ENCODE peak calls at places on chromosomes 4 and X, in five cellular contexts. One of them, this sample, is unnamed.

GRCh38 chr4:76074468-76074867 is at the start of gene ART3:
- DNase-seq in stomach: no peak
- DNase-seq in PC-9: no peak
- DNase-seq in breast epithelium: no peak
- DNase-seq in CD4-positive, CD25-positive, alpha-beta regulatory T cell: no peak
- DNase-seq in this sample: no peak

GRCh38 chr4:123631699-123632098 is 235.1 kb downstream of the SPRY1 start:
- DNase-seq in stomach: no peak
- DNase-seq in PC-9: no peak
- DNase-seq in breast epithelium: no peak
- DNase-seq in CD4-positive, CD25-positive, alpha-beta regulatory T cell: no peak
- DNase-seq in this sample: no peak

GRCh38 chr4:52107336-52107735 is 56.2 kb downstream of the SPATA18 start:
- DNase-seq in stomach: no peak
- DNase-seq in PC-9: no peak
- DNase-seq in breast epithelium: no peak
- DNase-seq in CD4-positive, CD25-positive, alpha-beta regulatory T cell: no peak
- DNase-seq in this sample: no peak

GRCh38 chr4:53917719-53918118 is 146.7 kb downstream of the CHIC2 start:
- DNase-seq in stomach: no peak
- DNase-seq in PC-9: no peak
- DNase-seq in breast epithelium: no peak
- DNase-seq in CD4-positive, CD25-positive, alpha-beta regulatory T cell: no peak
- DNase-seq in this sample: no peak

GRCh38 chr4:52051615-52052474 is 741 bp downstream of the SPATA18 start:
- DNase-seq in stomach: peak; percentile 82
- DNase-seq in PC-9: no peak
- DNase-seq in breast epithelium: peak; percentile 76
- DNase-seq in CD4-positive, CD25-positive, alpha-beta regulatory T cell: no peak
- DNase-seq in this sample: peak; percentile 80

GRCh38 chrX:21708116-21708515 is 49.8 kb downstream of the SMPX start:
- DNase-seq in stomach: no peak
- DNase-seq in PC-9: no peak
- DNase-seq in breast epithelium: no peak
- DNase-seq in CD4-positive, CD25-positive, alpha-beta regulatory T cell: no peak
- DNase-seq in this sample: no peak

GRCh38 chr4:128835498-128836222 is 26.2 kb downstream of the JADE1 start:
- DNase-seq in stomach: peak; percentile 78
- DNase-seq in PC-9: no peak
- DNase-seq in breast epithelium: no peak
- DNase-seq in CD4-positive, CD25-positive, alpha-beta regulatory T cell: no peak
- DNase-seq in this sample: peak; percentile 87

GRCh38 chr4:175789632-175790031 is 22.4 kb downstream of the GPM6A start:
- DNase-seq in stomach: no peak
- DNase-seq in PC-9: no peak
- DNase-seq in breast epithelium: no peak
- DNase-seq in CD4-positive, CD25-positive, alpha-beta regulatory T cell: no peak
- DNase-seq in this sample: no peak

GRCh38 chr4:154616731-154617130 is 4.3 kb upstream of the FGG start:
- DNase-seq in stomach: no peak
- DNase-seq in PC-9: no peak
- DNase-seq in breast epithelium: no peak
- DNase-seq in CD4-positive, CD25-positive, alpha-beta regulatory T cell: no peak
- DNase-seq in this sample: no peak

GRCh38 chr4:46386570-46386969 is 3.4 kb downstream of the GABRA2 start:
- DNase-seq in stomach: no peak
- DNase-seq in PC-9: no peak
- DNase-seq in breast epithelium: no peak
- DNase-seq in CD4-positive, CD25-positive, alpha-beta regulatory T cell: no peak
- DNase-seq in this sample: no peak

GRCh38 chr4:134636332-134637055 is 434.9 kb upstream of the PABPC4L start:
- DNase-seq in stomach: no peak
- DNase-seq in PC-9: no peak
- DNase-seq in breast epithelium: no peak
- DNase-seq in CD4-positive, CD25-positive, alpha-beta regulatory T cell: no peak
- DNase-seq in this sample: no peak

GRCh38 chrX:69088171-69088938 is 76.9 kb downstream of the PJA1 start:
- DNase-seq in stomach: no peak
- DNase-seq in PC-9: no peak
- DNase-seq in breast epithelium: no peak
- DNase-seq in CD4-positive, CD25-positive, alpha-beta regulatory T cell: no peak
- DNase-seq in this sample: peak; percentile 78

GRCh38 chr4:179817317-179817716 is 2375.1 kb upstream of the AGA start:
- DNase-seq in stomach: no peak
- DNase-seq in PC-9: no peak
- DNase-seq in breast epithelium: no peak
- DNase-seq in CD4-positive, CD25-positive, alpha-beta regulatory T cell: no peak
- DNase-seq in this sample: no peak

GRCh38 chr4:7815562-7815961 is 124.1 kb downstream of the AFAP1 start:
- DNase-seq in stomach: no peak
- DNase-seq in PC-9: no peak
- DNase-seq in breast epithelium: no peak
- DNase-seq in CD4-positive, CD25-positive, alpha-beta regulatory T cell: no peak
- DNase-seq in this sample: no peak

GRCh38 chr4:184019084-184019483 is 114.0 kb downstream of the STOX2 start:
- DNase-seq in stomach: no peak
- DNase-seq in PC-9: no peak
- DNase-seq in breast epithelium: no peak
- DNase-seq in CD4-positive, CD25-positive, alpha-beta regulatory T cell: no peak
- DNase-seq in this sample: no peak

GRCh38 chrX:12955882-12956703 is 18.8 kb upstream of the TMSB4X start:
- DNase-seq in stomach: peak; percentile 63
- DNase-seq in PC-9: peak; percentile 54
- DNase-seq in breast epithelium: no peak
- DNase-seq in CD4-positive, CD25-positive, alpha-beta regulatory T cell: peak; percentile 56
- DNase-seq in this sample: peak; percentile 77

GRCh38 chr4:94924566-94924965 is 166.8 kb downstream of the BMPR1B start:
- DNase-seq in stomach: no peak
- DNase-seq in PC-9: no peak
- DNase-seq in breast epithelium: no peak
- DNase-seq in CD4-positive, CD25-positive, alpha-beta regulatory T cell: no peak
- DNase-seq in this sample: no peak

GRCh38 chrX:46208225-46208854 is 336.9 kb downstream of the ZNF674 start:
- DNase-seq in stomach: no peak
- DNase-seq in PC-9: peak; percentile 83
- DNase-seq in breast epithelium: no peak
- DNase-seq in CD4-positive, CD25-positive, alpha-beta regulatory T cell: no peak
- DNase-seq in this sample: no peak

GRCh38 chr4:169485791-169486742 is 126.3 kb downstream of the NEK1 start:
- DNase-seq in stomach: no peak
- DNase-seq in PC-9: peak; percentile 43
- DNase-seq in breast epithelium: no peak
- DNase-seq in CD4-positive, CD25-positive, alpha-beta regulatory T cell: peak; percentile 30
- DNase-seq in this sample: no peak

GRCh38 chrX:9983463-9983862 is 16.3 kb downstream of the CLDN34 start:
- DNase-seq in stomach: no peak
- DNase-seq in PC-9: no peak
- DNase-seq in breast epithelium: no peak
- DNase-seq in CD4-positive, CD25-positive, alpha-beta regulatory T cell: no peak
- DNase-seq in this sample: no peak

GRCh38 chr4:41880840-41881831 is 54.1 kb upstream of the TMEM33 start:
- DNase-seq in stomach: no peak
- DNase-seq in PC-9: no peak
- DNase-seq in breast epithelium: no peak
- DNase-seq in CD4-positive, CD25-positive, alpha-beta regulatory T cell: no peak
- DNase-seq in this sample: no peak

GRCh38 chr4:87219648-87220093 is 747 bp downstream of the KLHL8 start:
- DNase-seq in stomach: peak; percentile 44
- DNase-seq in PC-9: no peak
- DNase-seq in breast epithelium: no peak
- DNase-seq in CD4-positive, CD25-positive, alpha-beta regulatory T cell: no peak
- DNase-seq in this sample: peak; percentile 85

GRCh38 chr4:71456841-71457240 is 118.0 kb downstream of the SLC4A4 start:
- DNase-seq in stomach: no peak
- DNase-seq in PC-9: no peak
- DNase-seq in breast epithelium: no peak
- DNase-seq in CD4-positive, CD25-positive, alpha-beta regulatory T cell: no peak
- DNase-seq in this sample: no peak

GRCh38 chrX:102697506-102697905 is 14.7 kb upstream of the GPRASP2 start:
- DNase-seq in stomach: no peak
- DNase-seq in PC-9: no peak
- DNase-seq in breast epithelium: no peak
- DNase-seq in CD4-positive, CD25-positive, alpha-beta regulatory T cell: no peak
- DNase-seq in this sample: no peak

GRCh38 chr4:89000844-89001360 is 56.1 kb downstream of the FAM13A start:
- DNase-seq in stomach: no peak
- DNase-seq in PC-9: no peak
- DNase-seq in breast epithelium: no peak
- DNase-seq in CD4-positive, CD25-positive, alpha-beta regulatory T cell: no peak
- DNase-seq in this sample: no peak

GRCh38 chr4:89000392-89000791 is 56.6 kb downstream of the FAM13A start:
- DNase-seq in stomach: no peak
- DNase-seq in PC-9: no peak
- DNase-seq in breast epithelium: no peak
- DNase-seq in CD4-positive, CD25-positive, alpha-beta regulatory T cell: no peak
- DNase-seq in this sample: no peak

GRCh38 chr4:88999392-88999791 is 57.6 kb downstream of the FAM13A start:
- DNase-seq in stomach: no peak
- DNase-seq in PC-9: no peak
- DNase-seq in breast epithelium: no peak
- DNase-seq in CD4-positive, CD25-positive, alpha-beta regulatory T cell: no peak
- DNase-seq in this sample: no peak

GRCh38 chr4:88998941-88999340 is 58.0 kb downstream of the FAM13A start:
- DNase-seq in stomach: no peak
- DNase-seq in PC-9: no peak
- DNase-seq in breast epithelium: no peak
- DNase-seq in CD4-positive, CD25-positive, alpha-beta regulatory T cell: no peak
- DNase-seq in this sample: no peak

GRCh38 chr4:89001647-89002518 is 55.1 kb downstream of the FAM13A start:
- DNase-seq in stomach: no peak
- DNase-seq in PC-9: no peak
- DNase-seq in breast epithelium: no peak
- DNase-seq in CD4-positive, CD25-positive, alpha-beta regulatory T cell: no peak
- DNase-seq in this sample: no peak
- H3K27ac ChIP-seq in stomach: no peak overlapping the region
- H3K27ac ChIP-seq in PC-9: no peak overlapping the region
- H3K27ac ChIP-seq in breast epithelium: no peak overlapping the region
- H3K27ac ChIP-seq in CD4-positive, CD25-positive, alpha-beta regulatory T cell: no peak overlapping the region
- H3K27ac ChIP-seq in this sample: no peak overlapping the region

DNA sequence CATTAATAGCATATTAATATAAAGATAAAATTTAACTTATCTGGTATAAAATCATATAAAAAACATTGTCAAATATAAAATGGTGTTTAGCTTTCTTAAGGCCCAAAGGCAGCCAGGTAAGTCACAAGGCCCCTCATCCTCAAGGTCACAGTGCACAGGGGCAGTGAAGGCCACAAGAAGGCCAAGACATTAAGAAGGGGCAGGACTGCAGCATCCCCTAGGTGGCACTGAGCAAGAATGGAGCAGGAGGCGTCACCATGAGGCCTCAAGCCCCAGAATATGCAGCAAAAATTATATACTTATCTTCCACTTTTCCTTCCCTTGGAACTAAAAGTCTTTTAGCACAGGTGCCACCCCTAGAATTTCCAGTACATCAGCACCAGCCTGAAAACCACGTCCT is 49.5 kb upstream of the MAGEA8 start:
- DNase-seq in stomach: no peak
- DNase-seq in PC-9: no peak
- DNase-seq in breast epithelium: no peak
- DNase-seq in CD4-positive, CD25-positive, alpha-beta regulatory T cell: no peak
- DNase-seq in this sample: no peak
- H3K27ac ChIP-seq in stomach: no peak overlapping the region
- H3K27ac ChIP-seq in PC-9: no peak overlapping the region
- H3K27ac ChIP-seq in breast epithelium: no peak overlapping the region
- H3K27ac ChIP-seq in CD4-positive, CD25-positive, alpha-beta regulatory T cell: no peak overlapping the region
- H3K27ac ChIP-seq in this sample: no peak overlapping the region

GRCh38 chrX:63959975-63960374 is 175.0 kb upstream of the ARHGEF9 start:
- DNase-seq in stomach: no peak
- DNase-seq in PC-9: no peak
- DNase-seq in breast epithelium: no peak
- DNase-seq in CD4-positive, CD25-positive, alpha-beta regulatory T cell: no peak
- DNase-seq in this sample: no peak
- H3K27ac ChIP-seq in stomach: no peak overlapping the region
- H3K27ac ChIP-seq in PC-9: no peak overlapping the region
- H3K27ac ChIP-seq in breast epithelium: no peak overlapping the region
- H3K27ac ChIP-seq in CD4-positive, CD25-positive, alpha-beta regulatory T cell: no peak overlapping the region
- H3K27ac ChIP-seq in this sample: no peak overlapping the region

GRCh38 chrX:41110801-41111625 is 25.8 kb downstream of the USP9X start:
- DNase-seq in stomach: no peak
- DNase-seq in PC-9: no peak
- DNase-seq in breast epithelium: no peak
- DNase-seq in CD4-positive, CD25-positive, alpha-beta regulatory T cell: no peak
- DNase-seq in this sample: no peak
- H3K27ac ChIP-seq in stomach: no peak overlapping the region
- H3K27ac ChIP-seq in PC-9: no peak overlapping the region
- H3K27ac ChIP-seq in breast epithelium: no peak overlapping the region
- H3K27ac ChIP-seq in CD4-positive, CD25-positive, alpha-beta regulatory T cell: peak overlapping the region; percentile 29
- H3K27ac ChIP-seq in this sample: no peak overlapping the region

GRCh38 chr4:108834167-108834566 is 71.3 kb upstream of the ETNPPL start:
- DNase-seq in stomach: no peak
- DNase-seq in PC-9: no peak
- DNase-seq in breast epithelium: no peak
- DNase-seq in CD4-positive, CD25-positive, alpha-beta regulatory T cell: no peak
- DNase-seq in this sample: no peak

GRCh38 chr4:108830509-108831244 is 67.8 kb upstream of the ETNPPL start:
- DNase-seq in stomach: peak; percentile 61
- DNase-seq in PC-9: no peak
- DNase-seq in breast epithelium: no peak
- DNase-seq in CD4-positive, CD25-positive, alpha-beta regulatory T cell: no peak
- DNase-seq in this sample: no peak

GRCh38 chr4:108833041-108833440 is 70.2 kb upstream of the ETNPPL start:
- DNase-seq in stomach: no peak
- DNase-seq in PC-9: no peak
- DNase-seq in breast epithelium: no peak
- DNase-seq in CD4-positive, CD25-positive, alpha-beta regulatory T cell: no peak
- DNase-seq in this sample: no peak

GRCh38 chr4:108828620-108829019 is 65.8 kb upstream of the ETNPPL start:
- DNase-seq in stomach: no peak
- DNase-seq in PC-9: no peak
- DNase-seq in breast epithelium: no peak
- DNase-seq in CD4-positive, CD25-positive, alpha-beta regulatory T cell: no peak
- DNase-seq in this sample: no peak

DNA sequence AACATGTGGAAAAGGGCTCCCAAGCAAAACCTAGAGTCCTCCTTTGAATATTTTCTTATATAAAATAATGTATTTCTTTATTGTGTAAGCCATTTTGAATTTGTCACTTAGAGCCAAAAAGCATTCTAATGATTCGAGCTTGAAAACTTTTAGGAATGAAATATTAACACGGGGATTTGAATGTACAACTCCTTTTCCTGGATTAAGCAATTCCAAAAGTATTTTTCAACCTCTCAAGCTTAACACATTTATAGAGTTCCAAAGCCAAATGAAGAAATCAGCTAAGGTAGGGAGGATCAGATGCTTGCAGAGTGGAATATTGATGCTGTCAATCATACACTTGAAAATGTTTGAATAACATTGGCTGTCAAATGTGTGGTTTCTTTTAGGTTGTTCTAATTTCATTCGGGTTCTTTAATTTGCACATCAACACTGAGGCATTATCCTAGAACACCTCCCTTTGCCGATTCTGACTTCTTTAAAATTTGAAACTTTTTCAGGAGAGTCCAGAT is 67.2 kb upstream of the ETNPPL start:
- DNase-seq in stomach: no peak
- DNase-seq in PC-9: no peak
- DNase-seq in breast epithelium: no peak
- DNase-seq in CD4-positive, CD25-positive, alpha-beta regulatory T cell: no peak
- DNase-seq in this sample: no peak
- H3K27ac ChIP-seq in stomach: no peak overlapping the region
- H3K27ac ChIP-seq in PC-9: no peak overlapping the region
- H3K27ac ChIP-seq in breast epithelium: no peak overlapping the region
- H3K27ac ChIP-seq in CD4-positive, CD25-positive, alpha-beta regulatory T cell: no peak overlapping the region
- H3K27ac ChIP-seq in this sample: no peak overlapping the region

This sample was measured in kidney.